ENCODE peak calls at places on chromosome X, in four cellular contexts. W is neural crest cell, Z is HCT116, F is natural killer cell. B is an unnamed sample.

GRCh38 chrX:54093159-54093558 is 48.9 kb upstream of the PHF8 start:
- DNase-seq in W (no peak), Z (no peak), F (no peak), B (no peak)

GRCh38 chrX:71492086-71493065 is 40.5 kb upstream of the OGT start:
- DNase-seq in W (no peak), Z (no peak), F (peak), B (no peak)

GRCh38 chrX:46461653-46462191 is 83.5 kb downstream of the ZNF674 start:
- DNase-seq in W (no peak), Z (no peak), F (no peak), B (no peak)

GRCh38 chrX:17082831-17083230 is 136.4 kb downstream of the REPS2 start:
- DNase-seq in W (no peak), Z (peak), F (no peak), B (no peak)

GRCh38 chrX:119266364-119266995 is 30.4 kb downstream of the PGRMC1 start:
- DNase-seq in W (peak), Z (peak), F (no peak), B (no peak)

GRCh38 chrX:16319929-16320328 is 152.6 kb downstream of the MAGEB17 start:
- DNase-seq in W (no peak), Z (no peak), F (no peak), B (no peak)

GRCh38 chrX:15644560-15644872 is 20.1 kb downstream of the CLTRN start:
- DNase-seq in W (no peak), Z (no peak), F (no peak), B (no peak)

GRCh38 chrX:153209347-153209746 is 30.3 kb downstream of the MAGEA1 start:
- DNase-seq in W (no peak), Z (no peak), F (no peak), B (no peak)

GRCh38 chrX:16873106-16873505 is 2.9 kb upstream of the RBBP7 start:
- DNase-seq in W (no peak), Z (no peak), F (no peak), B (no peak)

GRCh38 chrX:31969714-31970113 is 897.9 kb upstream of the FTHL17 start:
- DNase-seq in W (no peak), Z (no peak), F (no peak), B (no peak)

GRCh38 chrX:12419591-12419990 is 281.3 kb downstream of the FRMPD4 start:
- DNase-seq in W (no peak), Z (no peak), F (no peak), B (no peak)

GRCh38 chrX:106917830-106918500 is 2.2 kb upstream of the CLDN2 start:
- DNase-seq in W (no peak), Z (peak), F (no peak), B (no peak)

GRCh38 chrX:9369802-9370291 is 95.0 kb upstream of the TBL1X start:
- DNase-seq in W (no peak), Z (no peak), F (peak), B (no peak)

GRCh38 chrX:15170927-15171326 is 99.0 kb downstream of the ASB9 start:
- DNase-seq in W (no peak), Z (no peak), F (no peak), B (no peak)

GRCh38 chrX:155962906-155963305 is 34.6 kb upstream of the IL9R start:
- DNase-seq in W (no peak), Z (no peak), F (no peak), B (no peak)

GRCh38 chrX:133884430-133885394 is 100.7 kb downstream of the GPC3 start:
- DNase-seq in W (no peak), Z (no peak), F (no peak), B (no peak)

GRCh38 chrX:150364347-150365050 is 1.4 kb downstream of the MAMLD1 start:
- DNase-seq in W (peak), Z (no peak), F (no peak), B (no peak)

GRCh38 chrX:15512401-15512965 is 11.9 kb downstream of the BMX start:
- DNase-seq in W (no peak), Z (no peak), F (no peak), B (no peak)

GRCh38 chrX:56788717-56789122 is 59.7 kb downstream of the NBDY start:
- DNase-seq in W (no peak), Z (no peak), F (no peak), B (no peak)

GRCh38 chrX:153375571-153375970 is 25.6 kb downstream of the PNMA6E start:
- DNase-seq in W (no peak), Z (no peak), F (no peak), B (no peak)

GRCh38 chrX:132909643-132910042 is 48.8 kb downstream of the HS6ST2 start:
- DNase-seq in W (no peak), Z (no peak), F (no peak), B (no peak)

GRCh38 chrX:118496763-118497079 is 1.1 kb downstream of the DOCK11 start:
- DNase-seq in W (no peak), Z (no peak), F (no peak), B (no peak)

GRCh38 chrX:23398570-23398969 is 63.9 kb downstream of the PTCHD1 start:
- DNase-seq in W (no peak), Z (no peak), F (no peak), B (no peak)

GRCh38 chrX:23403849-23404248 is 69.2 kb downstream of the PTCHD1 start:
- DNase-seq in W (no peak), Z (peak), F (no peak), B (no peak)
- TF ChIP-seq CTCF in W (peak), Z (peak), F (no peak), B (peak)

GRCh38 chrX:123976671-123977316 is 15.3 kb downstream of the STAG2 start:
- DNase-seq in W (no peak), Z (no peak), F (no peak), B (no peak)
- TF ChIP-seq CTCF in W (peak), Z (peak), F (no peak), B (peak)

GRCh38 chrX:19225906-19226305 is 103.6 kb upstream of the ADGRG2 start:
- DNase-seq in W (no peak), Z (no peak), F (no peak), B (no peak)
- TF ChIP-seq CTCF in W (no peak), Z (no peak), F (no peak), B (no peak)

GRCh38 chrX:104918122-104918521 is 302.4 kb downstream of the TEX13A start:
- DNase-seq in W (no peak), Z (no peak), F (no peak), B (no peak)

DNA sequence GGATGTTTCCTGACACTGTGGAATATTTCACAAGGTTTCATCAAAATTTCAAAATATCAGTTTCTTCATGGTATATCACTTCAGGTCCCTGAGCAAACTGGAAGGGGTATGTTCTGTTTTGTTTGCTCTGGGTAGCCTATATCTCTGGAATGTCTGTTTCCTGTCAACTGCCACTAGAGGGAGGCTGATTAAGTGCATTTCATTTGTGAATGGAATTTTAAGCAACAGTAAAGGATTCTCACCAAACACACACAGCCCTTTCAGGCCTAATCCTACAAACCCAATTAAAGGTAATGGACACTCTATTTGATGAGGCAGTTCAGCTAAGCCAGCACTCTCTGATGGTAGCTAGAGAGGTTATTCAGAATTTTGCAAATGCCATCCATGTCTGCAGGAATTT is 307.1 kb downstream of the TEX13A start:
- DNase-seq in W (no peak), Z (no peak), F (no peak), B (no peak)
- TF ChIP-seq CTCF in W (peak), Z (peak), F (no peak), B (peak)

B was measured in progenitor cell of endocrine pancreas.